ENCODE peak calls at places on chromosomes 16 and 17, in six cellular contexts. G is skeletal muscle cell; U is CD8-positive, alpha-beta memory T cell; Y is Caco-2; C is ascending aorta; J is A549. P is an unnamed sample.

GRCh38 chr16:71542377-71542776 is 16.2 kb downstream of the CHST4 start:
- DNase-seq in G (peak), U (peak), Y (peak), C (no peak), J (peak), P (no peak)

GRCh38 chr16:79593074-79593531 is 7.4 kb downstream of the MAF start:
- DNase-seq in G (no peak), U (no peak), Y (no peak), C (no peak), J (no peak), P (no peak)

GRCh38 chr16:22948058-22948602 is 134.2 kb downstream of the HS3ST2 start:
- DNase-seq in G (no peak), U (no peak), Y (no peak), C (no peak), J (no peak), P (no peak)

GRCh38 chr17:42288078-42288984 is at the start of gene STAT5A:
- DNase-seq in G (peak), U (peak), Y (peak), C (peak), J (peak), P (peak)

GRCh38 chr17:68198931-68199836 is 48.7 kb upstream of the AMZ2 start:
- DNase-seq in G (no peak), U (no peak), Y (peak), C (no peak), J (peak), P (no peak)

GRCh38 chr16:57882797-57883196 is 80.5 kb upstream of the KIFC3 start:
- DNase-seq in G (no peak), U (no peak), Y (no peak), C (no peak), J (no peak), P (no peak)

GRCh38 chr17:52297230-52298010 is 138.9 kb upstream of the CA10 start:
- DNase-seq in G (no peak), U (no peak), Y (peak), C (no peak), J (peak), P (no peak)

GRCh38 chr16:11743308-11744074 is 834 bp upstream of the TXNDC11 start:
- DNase-seq in G (no peak), U (no peak), Y (peak), C (peak), J (peak), P (peak)

GRCh38 chr16:11100239-11100750 is 155.7 kb downstream of the SOCS1 start:
- DNase-seq in G (peak), U (no peak), Y (no peak), C (peak), J (no peak), P (no peak)

GRCh38 chr16:58187092-58187491 is 10.8 kb downstream of the CSNK2A2 start:
- DNase-seq in G (no peak), U (no peak), Y (no peak), C (no peak), J (no peak), P (no peak)

GRCh38 chr16:2983706-2984136 is 3.5 kb upstream of the PKMYT1 start:
- DNase-seq in G (no peak), U (peak), Y (peak), C (peak), J (peak), P (peak)

GRCh38 chr17:5832886-5833285 is 237.3 kb upstream of the WSCD1 start:
- DNase-seq in G (peak), U (no peak), Y (no peak), C (no peak), J (peak), P (no peak)

GRCh38 chr16:53007095-53007494 is 45.6 kb downstream of the CHD9NB start:
- DNase-seq in G (no peak), U (no peak), Y (peak), C (no peak), J (no peak), P (no peak)

GRCh38 chr17:82019208-82019727 is 3.4 kb downstream of the CENPX start:
- DNase-seq in G (no peak), U (no peak), Y (no peak), C (no peak), J (no peak), P (no peak)

GRCh38 chr17:64508683-64509082 is 1.9 kb downstream of the CEP95 start:
- DNase-seq in G (no peak), U (no peak), Y (no peak), C (no peak), J (no peak), P (no peak)
- H3K4me3 ChIP-seq in G (peak), U (no peak), Y (no peak), C (no peak), J (peak), P (no peak)

GRCh38 chr17:64412944-64413381 is 22.3 kb upstream of the PECAM1 start:
- DNase-seq in G (no peak), U (no peak), Y (no peak), C (no peak), J (no peak), P (no peak)
- H3K4me3 ChIP-seq in G (no peak), U (no peak), Y (no peak), C (no peak), J (no peak), P (no peak)

GRCh38 chr17:44911133-44912001 is 3.9 kb downstream of the GFAP start:
- DNase-seq in G (no peak), U (peak), Y (peak), C (no peak), J (peak), P (peak)
- H3K4me3 ChIP-seq in G (no peak), U (no peak), Y (no peak), C (no peak), J (no peak), P (peak)

DNA sequence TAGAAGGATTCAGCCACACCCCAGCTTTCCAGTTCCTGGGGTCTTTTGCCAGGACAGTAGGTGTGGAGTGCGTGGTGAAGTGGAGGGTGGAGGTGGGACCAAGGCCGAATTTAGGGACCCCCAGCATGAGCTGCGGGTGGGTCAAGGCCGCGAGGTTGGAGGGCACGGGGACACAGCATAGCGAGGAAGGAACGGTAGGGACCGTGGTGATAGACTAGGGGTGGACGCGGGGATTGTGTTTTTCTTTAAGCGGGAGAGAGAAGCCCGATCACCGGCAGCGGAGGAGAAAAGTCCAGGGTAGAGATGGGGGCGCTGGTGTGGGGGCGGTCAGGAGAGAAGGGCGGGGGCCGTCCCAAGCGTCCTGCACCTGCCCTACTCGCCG is 261 bp upstream of the B4GALNT2 start:
- DNase-seq in G (no peak), U (no peak), Y (no peak), C (no peak), J (peak), P (no peak)
- H3K4me3 ChIP-seq in G (peak), U (no peak), Y (peak), C (peak), J (peak), P (peak)

DNA sequence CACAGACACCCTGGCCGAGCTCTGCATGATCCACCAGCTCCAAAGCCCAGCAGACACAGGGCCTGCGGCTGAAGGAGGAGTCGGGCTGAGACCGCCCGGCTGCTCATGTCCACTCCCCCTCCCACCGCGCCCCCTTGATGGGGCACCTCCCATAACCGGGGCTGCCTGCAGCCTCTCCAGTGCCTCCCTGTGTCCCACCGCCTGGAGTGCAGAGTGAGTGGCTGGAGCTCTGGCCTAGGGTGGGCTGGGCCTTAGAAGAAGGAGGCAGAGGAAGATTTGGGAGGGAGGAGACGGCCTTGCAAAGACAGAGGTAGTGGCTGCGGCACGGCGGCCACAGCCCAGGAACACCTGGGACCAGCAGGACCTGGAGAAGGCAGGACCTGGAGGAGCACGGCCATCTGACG is 4.0 kb downstream of the CBFA2T3 start:
- DNase-seq in G (no peak), U (no peak), Y (no peak), C (no peak), J (no peak), P (no peak)
- H3K4me3 ChIP-seq in G (no peak), U (no peak), Y (no peak), C (no peak), J (no peak), P (no peak)

DNA sequence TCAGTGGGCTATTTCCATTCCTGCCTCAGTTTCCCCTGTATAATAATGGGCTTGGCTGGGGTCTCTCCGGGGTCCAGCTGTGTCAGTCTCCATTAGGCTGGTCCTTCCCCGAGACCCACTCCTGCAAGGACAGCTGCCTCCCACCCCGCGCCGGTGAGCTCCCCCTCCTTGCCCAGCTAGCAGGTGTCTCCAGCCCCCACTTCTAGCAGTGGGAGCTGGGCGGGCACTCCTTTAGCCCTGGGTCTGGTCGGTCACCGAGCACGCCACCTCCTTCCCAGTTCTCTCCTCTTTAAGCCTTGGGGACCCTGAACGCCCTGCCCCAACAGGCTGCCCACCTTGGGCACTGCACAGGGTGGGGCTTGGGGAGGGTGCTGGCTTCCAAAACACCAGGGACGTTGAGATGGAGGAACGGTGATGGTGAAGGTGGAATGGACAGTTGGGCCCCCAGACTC is 10.5 kb downstream of the TBX2 start:
- DNase-seq in G (no peak), U (no peak), Y (no peak), C (peak), J (no peak), P (no peak)
- H3K4me3 ChIP-seq in G (no peak), U (peak), Y (no peak), C (peak), J (no peak), P (peak)

GRCh38 chr17:78898947-78899346 is 4.1 kb downstream of the CEP295NL start:
- DNase-seq in G (no peak), U (no peak), Y (no peak), C (no peak), J (no peak), P (no peak)

GRCh38 chr17:78898075-78898836 is 4.7 kb downstream of the CEP295NL start:
- DNase-seq in G (no peak), U (no peak), Y (no peak), C (no peak), J (no peak), P (no peak)

GRCh38 chr17:78900816-78901215 is 2.2 kb downstream of the CEP295NL start:
- DNase-seq in G (no peak), U (no peak), Y (no peak), C (no peak), J (no peak), P (no peak)

GRCh38 chr17:78897639-78897996 is 5.4 kb downstream of the CEP295NL start:
- DNase-seq in G (no peak), U (no peak), Y (no peak), C (no peak), J (no peak), P (no peak)

DNA sequence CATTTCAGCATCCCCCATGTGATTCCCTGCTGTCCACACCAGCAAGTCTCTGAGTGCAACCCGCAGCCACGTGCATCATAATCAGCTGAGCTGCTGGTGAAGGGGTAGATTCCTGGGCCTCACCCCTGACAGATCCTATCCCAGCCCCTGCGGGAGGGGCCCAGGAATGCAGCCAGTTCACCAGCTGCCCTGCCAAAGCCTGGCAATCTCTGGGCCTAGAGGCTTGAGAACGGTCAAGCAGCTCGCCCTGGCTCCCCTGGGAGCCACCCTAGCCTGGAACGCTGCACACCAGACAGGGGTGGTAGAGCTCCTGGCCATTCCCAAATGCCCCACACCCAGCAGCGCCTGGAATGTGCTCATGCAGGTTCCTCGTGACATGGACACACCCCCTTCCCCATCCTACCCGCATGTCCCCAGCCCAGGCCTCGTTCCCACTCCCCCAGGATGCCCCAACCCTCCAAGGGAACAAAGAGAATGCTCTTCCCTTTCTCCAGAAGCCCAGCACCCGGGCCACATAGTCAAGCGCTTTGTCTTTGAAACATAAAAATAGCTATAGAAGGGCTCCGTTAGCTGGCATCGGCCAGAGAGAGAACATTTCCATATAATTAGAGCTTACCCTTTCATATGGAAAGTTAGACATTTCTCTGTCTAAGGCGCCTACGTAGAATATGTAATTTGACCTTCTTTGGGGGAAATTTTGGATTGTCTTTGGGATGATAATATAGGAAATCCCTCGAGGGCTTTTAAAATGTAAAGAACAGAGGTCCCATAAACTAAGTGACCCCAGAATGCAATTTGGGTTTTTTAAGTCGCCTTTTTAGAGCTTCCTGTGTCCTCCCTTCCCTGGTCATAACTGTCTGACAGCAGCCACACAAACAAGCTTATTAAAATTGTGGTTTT is 3.4 kb downstream of the CEP295NL start:
- DNase-seq in G (no peak), U (no peak), Y (peak), C (no peak), J (no peak), P (no peak)
- H3K4me3 ChIP-seq in G (no peak), U (no peak), Y (no peak), C (no peak), J (no peak), P (no peak)

DNA sequence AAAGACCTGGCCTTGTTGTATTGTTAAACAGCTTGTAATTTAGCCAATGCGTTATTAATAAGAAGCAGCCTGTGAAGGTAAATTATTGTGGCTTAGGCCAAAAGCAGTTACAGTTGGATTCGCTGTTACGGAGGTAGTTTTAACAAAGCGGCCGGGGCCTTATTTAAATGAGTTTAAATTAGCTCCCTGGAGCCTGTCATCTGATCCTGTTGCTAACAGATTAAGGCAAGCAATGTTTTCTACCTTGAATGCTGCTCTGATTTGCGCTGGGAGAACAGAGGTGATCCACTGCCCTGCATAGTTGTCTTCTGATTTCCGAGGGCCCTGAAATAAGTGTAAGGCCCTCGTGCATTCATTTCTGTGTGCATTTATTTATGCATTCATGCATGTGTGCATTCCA is 10.7 kb downstream of the SEC14L5 start:
- DNase-seq in G (no peak), U (no peak), Y (no peak), C (no peak), J (no peak), P (no peak)
- H3K4me3 ChIP-seq in G (no peak), U (no peak), Y (no peak), C (no peak), J (no peak), P (no peak)

GRCh38 chr17:40097931-40098845 is 2.2 kb downstream of the NR1D1 start:
- DNase-seq in G (no peak), U (no peak), Y (no peak), C (peak), J (no peak), P (no peak)
- H3K4me3 ChIP-seq in G (peak), U (peak), Y (peak), C (peak), J (peak), P (peak)

P was measured in effector memory CD4-positive, alpha-beta T cell.